ENCODE peak calls at places on chromosomes 6 and 20, in seven cellular contexts. One of them, this sample, is unnamed.

GRCh38 chr20:2349801-2350200 is 30.9 kb upstream of the TGM6 start:
- DNase-seq in osteocyte: no peak
- DNase-seq in pancreas: no peak
- DNase-seq in tibial artery: no peak
- DNase-seq in ovary: no peak
- DNase-seq in fibroblast of mammary gland: no peak
- DNase-seq in mucosa of descending colon: no peak
- DNase-seq in this sample: no peak

GRCh38 chr6:111989743-111990142 is 64.2 kb upstream of the CCN6 start:
- DNase-seq in fibroblast of mammary gland: no peak
- DNase-seq in tibial artery: no peak
- DNase-seq in mucosa of descending colon: no peak
- DNase-seq in ovary: no peak
- DNase-seq in osteocyte: no peak
- DNase-seq in pancreas: no peak
- DNase-seq in this sample: no peak

GRCh38 chr20:4472906-4473305 is 248.8 kb upstream of the PRND start:
- DNase-seq in mucosa of descending colon: no peak
- DNase-seq in osteocyte: no peak
- DNase-seq in fibroblast of mammary gland: peak
- DNase-seq in tibial artery: no peak
- DNase-seq in ovary: no peak
- DNase-seq in pancreas: no peak
- DNase-seq in this sample: no peak

GRCh38 chr6:113856571-113857564 is at the start of gene MARCKS:
- DNase-seq in ovary: peak
- DNase-seq in pancreas: peak
- DNase-seq in fibroblast of mammary gland: peak
- DNase-seq in osteocyte: peak
- DNase-seq in mucosa of descending colon: peak
- DNase-seq in tibial artery: peak
- DNase-seq in this sample: peak

GRCh38 chr20:47785900-47786762 is 850 bp upstream of the SULF2 start:
- DNase-seq in pancreas: peak
- DNase-seq in osteocyte: peak
- DNase-seq in ovary: peak
- DNase-seq in fibroblast of mammary gland: peak
- DNase-seq in mucosa of descending colon: peak
- DNase-seq in tibial artery: peak
- DNase-seq in this sample: peak

GRCh38 chr20:46021361-46022359 is 7.4 kb upstream of the SLC12A5 start:
- DNase-seq in pancreas: peak
- DNase-seq in osteocyte: no peak
- DNase-seq in ovary: peak
- DNase-seq in tibial artery: no peak
- DNase-seq in fibroblast of mammary gland: no peak
- DNase-seq in mucosa of descending colon: peak
- DNase-seq in this sample: no peak

GRCh38 chr6:105161411-105161810 is 18.4 kb downstream of the POPDC3 start:
- DNase-seq in tibial artery: no peak
- DNase-seq in pancreas: no peak
- DNase-seq in mucosa of descending colon: no peak
- DNase-seq in fibroblast of mammary gland: no peak
- DNase-seq in ovary: no peak
- DNase-seq in osteocyte: no peak
- DNase-seq in this sample: no peak

GRCh38 chr6:121620002-121620740 is 184.7 kb downstream of the GJA1 start:
- DNase-seq in fibroblast of mammary gland: no peak
- DNase-seq in ovary: no peak
- DNase-seq in mucosa of descending colon: no peak
- DNase-seq in pancreas: no peak
- DNase-seq in osteocyte: no peak
- DNase-seq in tibial artery: no peak
- DNase-seq in this sample: no peak

GRCh38 chr6:17405944-17406245 is 12.5 kb downstream of the CAP2 start:
- DNase-seq in mucosa of descending colon: no peak
- DNase-seq in osteocyte: no peak
- DNase-seq in tibial artery: no peak
- DNase-seq in fibroblast of mammary gland: no peak
- DNase-seq in ovary: no peak
- DNase-seq in pancreas: no peak
- DNase-seq in this sample: no peak

GRCh38 chr6:95648636-95649035 is 71.3 kb downstream of the MANEA start:
- DNase-seq in tibial artery: no peak
- DNase-seq in fibroblast of mammary gland: no peak
- DNase-seq in ovary: no peak
- DNase-seq in osteocyte: no peak
- DNase-seq in pancreas: no peak
- DNase-seq in mucosa of descending colon: no peak
- DNase-seq in this sample: no peak

GRCh38 chr6:152170702-152171667 is 363.5 kb downstream of the ESR1 start:
- DNase-seq in tibial artery: no peak
- DNase-seq in pancreas: no peak
- DNase-seq in fibroblast of mammary gland: no peak
- DNase-seq in ovary: no peak
- DNase-seq in mucosa of descending colon: no peak
- DNase-seq in osteocyte: no peak
- DNase-seq in this sample: no peak

GRCh38 chr20:24112360-24112759 is 123.8 kb upstream of the GGTLC1 start:
- DNase-seq in pancreas: no peak
- DNase-seq in tibial artery: no peak
- DNase-seq in osteocyte: no peak
- DNase-seq in fibroblast of mammary gland: no peak
- DNase-seq in ovary: no peak
- DNase-seq in mucosa of descending colon: no peak
- DNase-seq in this sample: no peak
- TF ChIP-seq CTCF in pancreas: no peak
- TF ChIP-seq CTCF in tibial artery: no peak
- TF ChIP-seq CTCF in osteocyte: no peak
- TF ChIP-seq CTCF in fibroblast of mammary gland: no peak
- TF ChIP-seq CTCF in ovary: no peak
- TF ChIP-seq CTCF in mucosa of descending colon: no peak
- TF ChIP-seq CTCF in this sample: no peak

GRCh38 chr6:3164388-3164787 is 7.0 kb upstream of the TUBB2A start:
- DNase-seq in osteocyte: no peak
- DNase-seq in fibroblast of mammary gland: no peak
- DNase-seq in pancreas: no peak
- DNase-seq in tibial artery: no peak
- DNase-seq in mucosa of descending colon: no peak
- DNase-seq in ovary: no peak
- DNase-seq in this sample: no peak

GRCh38 chr6:3162067-3162497 is 4.7 kb upstream of the TUBB2A start:
- DNase-seq in osteocyte: no peak
- DNase-seq in tibial artery: no peak
- DNase-seq in pancreas: no peak
- DNase-seq in ovary: no peak
- DNase-seq in mucosa of descending colon: no peak
- DNase-seq in fibroblast of mammary gland: peak
- DNase-seq in this sample: no peak

GRCh38 chr6:3163248-3163594 is 5.9 kb upstream of the TUBB2A start:
- DNase-seq in fibroblast of mammary gland: no peak
- DNase-seq in pancreas: no peak
- DNase-seq in tibial artery: no peak
- DNase-seq in mucosa of descending colon: peak
- DNase-seq in osteocyte: no peak
- DNase-seq in ovary: no peak
- DNase-seq in this sample: no peak

GRCh38 chr6:3159805-3160781 is 2.7 kb upstream of the TUBB2A start:
- DNase-seq in tibial artery: peak
- DNase-seq in osteocyte: no peak
- DNase-seq in mucosa of descending colon: peak
- DNase-seq in fibroblast of mammary gland: peak
- DNase-seq in ovary: no peak
- DNase-seq in pancreas: peak
- DNase-seq in this sample: no peak

GRCh38 chr6:3162565-3163247 is 5.4 kb upstream of the TUBB2A start:
- DNase-seq in fibroblast of mammary gland: peak
- DNase-seq in tibial artery: peak
- DNase-seq in pancreas: peak
- DNase-seq in mucosa of descending colon: peak
- DNase-seq in osteocyte: peak
- DNase-seq in ovary: peak
- DNase-seq in this sample: no peak
- TF ChIP-seq CTCF in fibroblast of mammary gland: no peak
- TF ChIP-seq CTCF in tibial artery: peak
- TF ChIP-seq CTCF in pancreas: no peak
- TF ChIP-seq CTCF in mucosa of descending colon: no peak
- TF ChIP-seq CTCF in osteocyte: peak
- TF ChIP-seq CTCF in ovary: no peak
- TF ChIP-seq CTCF in this sample: no peak

DNA sequence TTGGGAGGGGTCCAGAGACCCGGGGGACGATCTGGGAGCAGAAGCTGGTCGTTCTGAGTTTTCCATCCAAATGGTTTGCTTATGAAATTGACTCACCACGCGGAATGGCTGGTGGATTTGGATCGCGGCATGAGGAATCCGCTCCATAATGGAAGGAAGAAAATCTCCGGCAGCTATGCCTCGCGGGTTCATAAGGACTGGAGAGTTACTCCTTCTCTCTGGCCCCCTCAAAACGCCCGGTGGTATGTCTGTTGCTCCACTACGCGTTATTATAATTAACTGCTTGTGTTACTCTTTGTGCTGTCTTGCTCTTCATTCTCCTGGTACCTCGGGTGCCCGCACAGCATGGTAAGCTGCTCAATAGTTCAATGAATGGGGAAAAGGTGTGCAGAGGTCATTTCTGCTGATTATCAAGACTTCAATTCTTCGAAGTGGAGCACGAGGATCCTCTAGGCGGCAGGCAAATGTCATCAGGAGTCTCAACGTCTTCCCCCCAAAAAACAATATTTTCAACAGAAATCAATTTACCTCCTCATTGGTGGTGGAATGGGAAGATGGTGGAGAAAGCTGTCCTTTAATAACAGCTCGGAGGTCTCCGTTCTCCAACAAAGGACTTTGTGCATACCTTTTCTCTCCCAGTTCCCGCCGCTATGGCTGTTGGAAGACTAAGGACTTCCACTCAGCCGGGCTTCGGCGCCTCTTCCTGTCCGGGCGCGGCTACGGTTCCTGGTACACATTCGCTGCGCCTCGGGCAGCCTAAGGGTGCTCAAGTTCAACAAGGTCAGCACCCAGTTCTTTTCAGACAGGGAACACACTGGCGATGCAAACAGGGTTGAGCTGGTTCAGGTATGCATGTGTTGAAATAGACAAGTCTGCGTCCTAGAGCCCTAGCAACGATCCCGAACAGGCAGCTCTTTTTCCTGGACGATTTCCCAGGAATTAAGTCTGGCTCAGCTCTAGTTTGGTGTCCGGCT is 9.2 kb upstream of the PRSS16 start:
- DNase-seq in ovary: no peak
- DNase-seq in fibroblast of mammary gland: no peak
- DNase-seq in pancreas: no peak
- DNase-seq in tibial artery: no peak
- DNase-seq in mucosa of descending colon: no peak
- DNase-seq in osteocyte: no peak
- DNase-seq in this sample: no peak
- TF ChIP-seq CTCF in ovary: no peak
- TF ChIP-seq CTCF in fibroblast of mammary gland: no peak
- TF ChIP-seq CTCF in pancreas: no peak
- TF ChIP-seq CTCF in tibial artery: no peak
- TF ChIP-seq CTCF in mucosa of descending colon: no peak
- TF ChIP-seq CTCF in osteocyte: no peak
- TF ChIP-seq CTCF in this sample: no peak

GRCh38 chr20:35771367-35771688 is 487 bp upstream of the PHF20 start:
- DNase-seq in osteocyte: no peak
- DNase-seq in pancreas: no peak
- DNase-seq in tibial artery: no peak
- DNase-seq in mucosa of descending colon: no peak
- DNase-seq in fibroblast of mammary gland: no peak
- DNase-seq in ovary: no peak
- DNase-seq in this sample: no peak
- TF ChIP-seq CTCF in osteocyte: no peak
- TF ChIP-seq CTCF in pancreas: no peak
- TF ChIP-seq CTCF in tibial artery: no peak
- TF ChIP-seq CTCF in mucosa of descending colon: no peak
- TF ChIP-seq CTCF in fibroblast of mammary gland: no peak
- TF ChIP-seq CTCF in ovary: no peak
- TF ChIP-seq CTCF in this sample: no peak

GRCh38 chr20:12166053-12166717 is 248.5 kb downstream of the BTBD3 start:
- DNase-seq in ovary: peak
- DNase-seq in fibroblast of mammary gland: peak
- DNase-seq in pancreas: peak
- DNase-seq in mucosa of descending colon: no peak
- DNase-seq in osteocyte: no peak
- DNase-seq in tibial artery: no peak
- DNase-seq in this sample: no peak
- TF ChIP-seq CTCF in ovary: no peak
- TF ChIP-seq CTCF in fibroblast of mammary gland: no peak
- TF ChIP-seq CTCF in pancreas: no peak
- TF ChIP-seq CTCF in mucosa of descending colon: no peak
- TF ChIP-seq CTCF in osteocyte: no peak
- TF ChIP-seq CTCF in tibial artery: no peak
- TF ChIP-seq CTCF in this sample: no peak

DNA sequence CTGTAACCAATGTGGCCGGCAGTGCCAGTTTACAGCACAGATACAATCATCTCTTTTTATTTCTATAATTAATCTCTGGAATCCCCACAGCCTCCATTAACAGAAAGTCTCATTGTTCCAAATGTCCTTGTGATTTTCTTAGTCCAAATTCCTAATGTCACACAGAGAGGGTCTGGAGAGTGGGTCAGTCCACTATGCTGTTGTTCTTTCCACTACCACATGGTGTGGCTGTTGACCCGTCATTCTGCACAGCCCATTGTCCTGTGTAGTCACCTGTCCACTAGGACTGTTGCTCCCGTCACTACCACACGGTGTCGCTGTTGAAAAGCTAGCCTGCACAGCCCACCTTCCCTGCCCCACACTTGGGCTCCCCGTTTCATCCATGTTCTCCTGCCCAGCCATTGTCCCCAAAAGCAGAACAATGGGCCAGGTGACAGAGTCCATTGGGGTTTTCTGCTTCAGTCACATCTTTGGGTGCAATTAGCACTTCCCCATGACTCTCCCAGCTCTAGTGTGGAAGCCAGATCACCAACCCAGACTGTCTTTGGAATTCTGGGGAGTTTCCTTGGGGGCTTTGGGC is 8.6 kb upstream of the LBP start:
- DNase-seq in mucosa of descending colon: no peak
- DNase-seq in ovary: no peak
- DNase-seq in fibroblast of mammary gland: peak
- DNase-seq in tibial artery: no peak
- DNase-seq in osteocyte: no peak
- DNase-seq in pancreas: no peak
- DNase-seq in this sample: peak
- TF ChIP-seq CTCF in mucosa of descending colon: no peak
- TF ChIP-seq CTCF in ovary: no peak
- TF ChIP-seq CTCF in fibroblast of mammary gland: peak
- TF ChIP-seq CTCF in tibial artery: peak
- TF ChIP-seq CTCF in osteocyte: peak
- TF ChIP-seq CTCF in pancreas: no peak
- TF ChIP-seq CTCF in this sample: no peak

DNA sequence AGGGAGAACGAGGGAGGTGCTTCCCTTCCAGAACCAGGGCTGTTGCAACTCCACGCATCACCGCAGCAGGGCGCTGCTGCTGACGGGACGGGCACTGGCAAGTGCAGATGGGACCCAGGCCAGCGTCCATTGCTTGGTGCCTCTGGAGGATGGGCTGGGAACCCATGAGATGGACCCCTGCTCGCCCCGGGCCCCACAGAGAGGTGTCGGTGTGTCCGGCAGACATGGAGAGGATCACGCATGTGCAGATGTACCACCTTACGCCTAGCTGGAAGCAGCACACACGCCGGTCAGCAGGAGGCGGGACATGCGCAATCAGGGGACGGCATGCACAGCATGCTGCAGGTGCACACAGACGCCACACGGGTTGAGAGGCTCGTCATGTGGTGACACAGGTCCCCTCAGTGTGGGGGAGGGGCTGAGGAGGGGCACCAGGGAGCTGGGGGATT is 5.7 kb downstream of the CABLES2 start:
- DNase-seq in pancreas: no peak
- DNase-seq in mucosa of descending colon: no peak
- DNase-seq in ovary: no peak
- DNase-seq in osteocyte: no peak
- DNase-seq in fibroblast of mammary gland: no peak
- DNase-seq in tibial artery: no peak
- DNase-seq in this sample: no peak
- TF ChIP-seq CTCF in pancreas: no peak
- TF ChIP-seq CTCF in mucosa of descending colon: no peak
- TF ChIP-seq CTCF in ovary: no peak
- TF ChIP-seq CTCF in osteocyte: no peak
- TF ChIP-seq CTCF in fibroblast of mammary gland: peak
- TF ChIP-seq CTCF in tibial artery: no peak
- TF ChIP-seq CTCF in this sample: no peak